ENCODE peak calls at places on chromosomes 7 and 10, in six cellular contexts. L is breast epithelium, O is esophagus squamous epithelium, Y is spleen, K is IMR-90, D is ovary. G is an unnamed sample.

GRCh38 chr10:78357027-78357672 is 323.5 kb downstream of the RPS24 start:
- DNase-seq in K (no peak), O (no peak), D (no peak), Y (peak), L (no peak), G (no peak)

GRCh38 chr7:151024435-151025056 is at the start of gene ATG9B:
- DNase-seq in Y (no peak), O (no peak), K (no peak), L (no peak), D (no peak), G (no peak)

GRCh38 chr10:51117053-51117660 is 42.9 kb downstream of the PRKG1 start:
- DNase-seq in Y (no peak), L (no peak), K (peak), O (no peak), D (no peak), G (no peak)

GRCh38 chr10:93749218-93749799 is 8.4 kb upstream of the LGI1 start:
- DNase-seq in K (no peak), L (no peak), Y (no peak), O (no peak), D (no peak), G (no peak)

GRCh38 chr10:117164878-117165556 is 26.9 kb upstream of the VAX1 start:
- DNase-seq in K (no peak), Y (no peak), O (no peak), D (no peak), L (no peak), G (no peak)

GRCh38 chr7:119172043-119172442 is 947.5 kb downstream of the ANKRD7 start:
- DNase-seq in L (no peak), K (no peak), Y (no peak), D (no peak), O (no peak), G (no peak)

GRCh38 chr7:28573059-28573553 is 160.8 kb downstream of the CREB5 start:
- DNase-seq in O (no peak), L (peak), K (peak), Y (no peak), D (no peak), G (no peak)

GRCh38 chr10:31757374-31757773 is 171.3 kb downstream of the ARHGAP12 start:
- DNase-seq in D (peak), L (peak), O (no peak), K (no peak), Y (no peak), G (no peak)

GRCh38 chr7:83060218-83060617 is 102.5 kb downstream of the PCLO start:
- DNase-seq in L (no peak), K (no peak), O (no peak), D (no peak), Y (no peak), G (no peak)

GRCh38 chr10:63887026-63887589 is 365.9 kb downstream of the REEP3 start:
- DNase-seq in D (no peak), L (no peak), O (no peak), Y (no peak), K (no peak), G (no peak)

GRCh38 chr10:132173185-132173584 is 13.6 kb upstream of the DPYSL4 start:
- DNase-seq in D (no peak), K (no peak), O (no peak), Y (peak), L (no peak), G (no peak)

GRCh38 chr10:111455776-111456426 is 379.1 kb downstream of the ADRA2A start:
- DNase-seq in O (no peak), K (no peak), L (no peak), Y (no peak), D (no peak), G (no peak)

GRCh38 chr10:97743169-97743945 is 6.4 kb downstream of the ZFYVE27 start:
- DNase-seq in O (no peak), D (no peak), L (no peak), K (no peak), Y (peak), G (no peak)

GRCh38 chr10:34219860-34220518 is 595.1 kb downstream of the PARD3 start:
- DNase-seq in Y (no peak), O (no peak), L (no peak), D (no peak), K (no peak), G (no peak)

GRCh38 chr10:7672366-7673134 is 5.8 kb upstream of the ITIH5 start:
- DNase-seq in O (no peak), K (no peak), D (no peak), L (no peak), Y (no peak), G (no peak)

GRCh38 chr7:32490127-32490796 is at the start of gene LSM5:
- DNase-seq in O (peak), L (peak), D (peak), K (peak), Y (peak), G (peak)

GRCh38 chr10:119518176-119518575 is 24.3 kb downstream of the RGS10 start:
- DNase-seq in D (no peak), L (no peak), K (no peak), O (no peak), Y (peak), G (no peak)

GRCh38 chr10:76428541-76429330 is 997.3 kb downstream of the LRMDA start:
- DNase-seq in O (no peak), Y (no peak), L (no peak), K (peak), D (no peak), G (no peak)

GRCh38 chr10:45404087-45404769 is 30.2 kb downstream of the ALOX5 start:
- DNase-seq in L (no peak), K (no peak), D (no peak), O (no peak), Y (peak), G (no peak)

GRCh38 chr10:110650265-110650668 is 6.1 kb downstream of the RBM20 start:
- DNase-seq in K (no peak), Y (no peak), O (no peak), L (no peak), D (no peak), G (no peak)

GRCh38 chr10:132257271-132257670 is 50.5 kb downstream of the STK32C start:
- DNase-seq in D (no peak), K (peak), Y (no peak), L (no peak), O (no peak), G (no peak)

GRCh38 chr7:133770863-133771492 is 356.2 kb upstream of the LRGUK start:
- DNase-seq in D (no peak), L (no peak), K (peak), O (no peak), Y (no peak), G (no peak)

GRCh38 chr7:5082806-5083205 is 37.1 kb downstream of the RBAK start:
- DNase-seq in O (no peak), K (no peak), D (no peak), L (no peak), Y (no peak), G (no peak)

GRCh38 chr7:1673581-1674102 is 3.6 kb downstream of the ELFN1 start:
- DNase-seq in D (no peak), K (no peak), O (no peak), L (no peak), Y (peak), G (no peak)

GRCh38 chr10:4215485-4215884 is 430.5 kb upstream of the KLF6 start:
- DNase-seq in D (no peak), K (no peak), Y (no peak), O (no peak), L (no peak), G (no peak)

GRCh38 chr7:51065766-51066165 is 250.8 kb downstream of the COBL start:
- DNase-seq in K (no peak), L (no peak), D (no peak), Y (no peak), O (no peak), G (no peak)

GRCh38 chr10:117967149-117967548 is 79.6 kb downstream of the RAB11FIP2 start:
- DNase-seq in L (no peak), O (no peak), Y (no peak), D (no peak), K (no peak), G (no peak)

GRCh38 chr7:130912910-130913720 is 179.1 kb upstream of the KLF14 start:
- DNase-seq in L (peak), Y (peak), D (peak), K (peak), O (peak), G (no peak)

GRCh38 chr10:8617792-8618191 is 563.3 kb downstream of the GATA3 start:
- DNase-seq in Y (no peak), D (no peak), O (no peak), L (no peak), K (no peak), G (no peak)

DNA sequence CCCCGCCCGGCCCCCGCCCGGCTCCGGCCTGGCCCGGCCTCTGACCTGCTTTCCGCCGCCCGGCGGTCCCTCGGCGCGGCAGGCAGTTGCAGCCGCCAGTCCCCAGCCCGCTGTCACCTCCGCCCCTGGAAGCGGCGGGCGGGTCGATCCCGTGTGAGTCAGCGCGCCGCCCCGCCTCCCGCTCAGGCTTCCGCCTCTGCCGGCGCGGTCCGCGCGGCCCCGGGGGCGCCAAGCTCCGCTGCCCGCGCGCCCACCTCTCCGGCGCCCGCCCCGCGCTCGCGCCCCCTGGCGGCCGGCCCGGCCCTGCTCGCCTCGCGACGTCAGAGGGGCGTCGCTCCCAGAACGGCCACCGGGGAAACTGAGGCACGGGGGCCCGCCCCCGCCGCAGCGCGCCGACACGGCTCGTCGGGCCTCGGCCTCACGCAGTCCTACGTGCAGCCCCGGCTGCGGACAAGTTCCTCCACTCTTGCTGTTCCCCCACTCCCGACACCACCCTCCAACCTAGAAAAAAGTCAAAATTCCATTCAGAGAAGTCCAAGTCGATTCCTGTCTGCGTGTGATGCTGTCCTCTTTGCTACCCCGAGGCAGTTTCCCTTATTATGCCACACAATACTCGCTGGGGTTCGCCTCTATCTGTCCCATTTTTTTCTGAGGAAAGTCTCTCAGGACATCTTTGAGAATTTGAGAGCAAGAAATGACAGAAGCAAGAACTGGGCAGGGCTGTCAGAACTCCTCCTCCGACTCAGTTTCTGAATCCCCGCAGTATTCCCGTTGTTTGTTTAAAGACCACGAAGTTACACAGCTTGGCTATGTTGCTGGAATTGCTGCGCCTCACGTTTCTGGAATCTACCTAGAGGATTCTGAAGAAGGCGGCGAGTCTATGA is at the start of gene DNMBP:
- DNase-seq in K (peak), L (peak), D (peak), O (peak), Y (peak), G (peak)
- TF ChIP-seq POLR2A in K (peak), L (no peak), D (peak), O (peak), Y (no peak), G (peak)

GRCh38 chr7:27123021-27123476 is 7.5 kb downstream of the HOXA4 start:
- DNase-seq in K (peak), D (no peak), L (peak), Y (no peak), O (no peak), G (no peak)
- TF ChIP-seq POLR2A in K (no peak), D (no peak), L (no peak), Y (no peak), O (no peak), G (no peak)

DNA sequence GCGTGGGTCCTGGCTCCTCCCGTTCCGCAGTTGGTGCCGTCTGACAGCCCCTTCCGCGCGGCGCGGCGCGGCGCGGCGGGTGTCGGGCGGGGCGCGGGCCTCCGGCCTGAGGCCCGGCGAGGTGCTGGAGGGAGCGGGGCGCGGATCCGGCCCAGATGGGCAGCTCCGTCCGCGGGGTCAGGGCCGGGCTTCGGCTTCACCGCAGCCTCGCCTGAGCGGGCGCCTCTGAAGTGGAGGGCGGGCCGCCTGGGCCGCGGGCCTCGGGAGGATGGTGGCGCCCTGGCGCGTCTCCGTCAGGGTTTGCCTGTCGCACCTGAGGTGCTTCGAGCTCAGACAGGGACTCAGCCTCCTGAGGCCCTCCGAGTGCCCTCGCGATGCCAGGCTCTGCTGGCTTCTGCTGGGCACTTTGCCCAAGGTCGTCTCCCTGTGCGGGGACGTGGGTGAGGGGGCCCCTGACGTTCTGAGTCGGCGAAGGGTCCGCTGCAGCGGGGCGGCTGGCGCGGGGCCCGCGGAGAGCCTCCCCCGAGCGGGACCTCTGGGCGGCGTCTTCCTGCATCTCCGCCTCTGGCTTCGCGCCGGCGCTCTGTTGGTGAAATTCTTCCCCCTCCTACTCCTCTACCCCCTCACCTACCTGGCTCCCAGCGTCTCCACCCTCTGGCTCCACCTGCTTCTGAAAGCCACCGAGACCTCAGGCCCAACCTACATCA is 471 bp downstream of the ADCK2 start:
- DNase-seq in K (no peak), Y (peak), D (peak), L (peak), O (no peak), G (peak)
- TF ChIP-seq POLR2A in K (no peak), Y (no peak), D (no peak), L (no peak), O (no peak), G (no peak)

DNA sequence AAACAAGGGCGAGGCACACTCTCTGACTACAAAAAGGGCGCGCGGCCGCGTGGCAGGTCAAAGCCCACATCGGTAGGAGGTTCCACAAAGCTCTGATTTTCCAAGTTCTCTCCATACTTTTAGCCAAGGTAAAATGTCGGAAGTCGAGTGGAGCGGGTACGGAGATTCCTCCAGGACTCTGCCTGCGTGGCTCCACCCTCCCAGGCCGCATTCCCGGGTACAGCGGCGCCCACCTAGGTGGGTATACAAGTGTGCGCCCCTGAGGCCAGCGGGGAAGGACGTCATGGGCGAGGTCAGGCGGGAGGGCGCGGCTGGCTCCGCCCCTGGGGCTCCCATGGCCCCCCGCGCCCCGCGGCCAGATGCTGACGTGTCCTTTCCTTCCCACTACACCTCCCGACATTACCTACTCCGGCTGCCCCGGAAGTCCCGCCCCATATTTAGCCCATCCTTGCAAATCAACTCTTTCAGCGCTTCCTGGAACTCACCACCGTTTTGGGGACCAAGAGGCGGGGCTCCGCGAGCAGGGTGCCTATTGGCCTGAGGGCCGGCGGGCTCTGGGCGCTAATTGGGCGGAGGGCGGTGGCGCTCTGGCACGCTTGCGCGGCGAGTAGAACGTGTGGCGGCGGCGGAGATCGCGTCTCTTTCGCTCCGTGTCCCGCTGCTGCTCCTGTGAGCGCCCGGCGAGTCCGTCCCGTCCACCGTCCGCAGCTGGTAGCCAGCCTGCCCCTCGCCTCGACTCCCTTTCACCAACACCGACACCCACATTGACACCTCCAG is at the start of gene SND1:
- DNase-seq in O (peak), D (peak), Y (peak), L (peak), K (peak), G (peak)
- TF ChIP-seq POLR2A in O (peak), D (peak), Y (peak), L (peak), K (peak), G (peak)

DNA sequence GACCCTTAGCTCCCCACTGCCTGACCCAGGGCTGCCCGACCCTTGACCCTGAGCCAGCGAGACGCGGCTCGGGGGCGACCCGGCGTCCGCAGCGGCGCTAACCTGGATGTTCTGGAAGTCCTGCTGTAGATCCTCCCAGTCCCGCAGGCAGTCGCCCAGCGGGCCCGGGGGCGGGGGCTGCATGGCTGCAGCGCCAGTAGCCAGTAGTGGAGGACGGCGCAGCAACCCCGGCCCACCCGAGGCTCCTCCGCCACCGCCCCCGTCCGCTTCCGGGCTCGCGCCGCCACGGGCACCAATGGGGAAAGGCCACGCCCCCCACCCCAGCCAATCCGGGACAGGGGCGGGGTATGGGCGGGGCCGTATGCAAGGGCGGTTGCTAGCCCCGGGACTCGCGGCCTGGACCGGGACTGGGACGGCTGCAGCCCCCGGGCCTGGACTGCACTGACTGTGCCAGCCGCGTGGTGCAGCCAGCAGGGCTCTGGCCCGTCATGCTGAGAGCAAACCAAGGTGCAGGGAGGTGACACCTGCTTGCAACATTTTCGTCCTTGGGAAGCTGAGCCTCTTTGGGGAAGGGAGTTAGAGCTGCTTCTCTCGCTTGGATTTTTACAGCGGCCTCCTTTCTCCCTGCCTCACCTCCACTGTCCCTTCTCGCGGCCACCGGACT is at the start of gene TMEM120A:
- DNase-seq in Y (peak), O (peak), K (peak), L (peak), D (peak), G (peak)
- TF ChIP-seq POLR2A in Y (peak), O (peak), K (peak), L (peak), D (peak), G (peak)

GRCh38 chr10:73593110-73593509 is 2.0 kb upstream of the USP54 start:
- DNase-seq in L (no peak), O (no peak), Y (no peak), K (no peak), D (no peak), G (no peak)

GRCh38 chr10:73591578-73591902 is 398 bp upstream of the USP54 start:
- DNase-seq in Y (no peak), O (no peak), D (no peak), L (no peak), K (no peak), G (no peak)

GRCh38 chr10:73593812-73594211 is 2.7 kb upstream of the USP54 start:
- DNase-seq in O (no peak), Y (no peak), K (no peak), D (no peak), L (no peak), G (no peak)

GRCh38 chr10:73590881-73591577 is at the start of gene USP54:
- DNase-seq in O (no peak), L (peak), Y (no peak), K (peak), D (no peak), G (no peak)

DNA sequence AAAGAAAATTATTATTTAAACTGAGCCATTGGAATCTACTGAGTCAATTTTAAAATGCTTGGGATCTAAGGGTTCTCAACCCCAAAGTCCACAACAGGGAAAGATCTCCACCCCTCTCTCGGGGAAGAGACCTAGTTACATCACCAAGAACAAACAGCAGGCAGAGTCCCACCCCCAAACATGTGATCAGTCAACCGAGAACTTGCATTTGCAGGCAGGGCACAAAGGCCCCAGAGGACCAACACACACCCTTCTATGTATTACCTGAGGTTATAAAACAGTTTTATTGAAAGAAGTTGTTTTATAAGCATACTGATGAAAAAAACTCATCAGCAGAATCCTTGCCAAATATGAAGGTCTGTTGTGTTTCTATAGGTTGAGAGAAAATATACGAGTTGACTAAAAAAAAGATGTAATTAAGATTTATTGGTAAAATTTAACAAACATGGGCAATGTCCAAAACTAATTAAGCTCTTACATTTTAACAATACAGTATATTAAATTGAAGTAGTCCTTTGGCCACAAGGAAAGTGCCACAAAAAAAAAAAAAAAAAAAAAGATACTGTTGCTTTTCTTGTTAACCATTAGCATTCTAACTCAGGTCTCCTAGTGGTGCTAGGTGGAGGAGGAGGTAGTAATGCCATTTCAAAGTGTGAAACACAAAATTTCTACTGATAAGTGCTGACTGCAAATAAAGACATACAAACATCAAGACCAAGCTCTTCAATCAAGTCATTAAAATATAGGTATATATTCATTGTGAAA is 975 bp upstream of the USP54 start:
- DNase-seq in D (peak), Y (no peak), L (peak), O (no peak), K (no peak), G (no peak)
- TF ChIP-seq POLR2A in D (no peak), Y (no peak), L (peak), O (no peak), K (no peak), G (no peak)

GRCh38 chr10:109237050-109237449 is 686.3 kb downstream of the XPNPEP1 start:
- DNase-seq in L (no peak), O (no peak), K (peak), D (no peak), Y (no peak), G (no peak)
- TF ChIP-seq POLR2A in L (no peak), O (no peak), K (no peak), D (no peak), Y (no peak), G (no peak)